ENCODE peak calls at places on chromosomes 16 and 17, in seven cellular contexts. B is H1, D is neuronal stem cell, L is IMR-90, I is mesendoderm, V is H9, Q is mesenchymal stem cell. A is an unnamed sample.

GRCh38 chr16:82011199-82011641 is at the start of gene SDR42E1:
- DNase-seq in L (no peak), V (no peak), I (peak; percentile 38), B (no peak), Q (no peak), D (no peak), A (no peak)

GRCh38 chr17:55723488-55723848 is 804 bp upstream of the TMEM100 start:
- DNase-seq in V (no peak), B (no peak), Q (no peak), D (no peak), L (no peak), I (no peak), A (no peak)

GRCh38 chr17:27581016-27581415 is 50.0 kb upstream of the LGALS9 start:
- DNase-seq in Q (no peak), I (no peak), L (no peak), B (no peak), D (no peak), V (no peak), A (no peak)

GRCh38 chr16:84312783-84313382 is 18.2 kb downstream of the WFDC1 start:
- DNase-seq in B (peak; percentile 58), V (peak; percentile 90), D (no peak), I (peak; percentile 62), Q (no peak), L (no peak), A (no peak)

GRCh38 chr17:17853811-17854527 is 17.2 kb upstream of the SREBF1 start:
- DNase-seq in D (no peak), Q (no peak), I (no peak), V (no peak), L (no peak), B (no peak), A (no peak)

GRCh38 chr16:68737046-68737729 is at the start of gene CDH1:
- DNase-seq in V (peak; percentile 98), B (peak; percentile 86), L (no peak), Q (no peak), I (peak; percentile 92), D (no peak), A (peak; percentile 83)

GRCh38 chr17:28643979-28644781 is 778 bp downstream of the BLTP2 start:
- DNase-seq in Q (peak; percentile 77), L (peak; percentile 55), D (peak; percentile 26), V (peak; percentile 68), I (peak; percentile 72), B (no peak), A (peak; percentile 77)

GRCh38 chr17:49964539-49965521 is 4.2 kb upstream of the DLX4 start:
- DNase-seq in D (no peak), I (peak; percentile 55), B (no peak), V (peak; percentile 88), L (no peak), Q (peak; percentile 17), A (no peak)

GRCh38 chr16:67259705-67260104 is 10.9 kb downstream of the SLC9A5 start:
- DNase-seq in L (no peak), V (peak; percentile 24), B (no peak), Q (no peak), D (no peak), I (no peak), A (no peak)

GRCh38 chr16:65624246-65624645 is 502.4 kb upstream of the CDH11 start:
- DNase-seq in B (no peak), V (no peak), Q (no peak), I (peak; percentile 19), D (no peak), L (no peak), A (no peak)

DNA sequence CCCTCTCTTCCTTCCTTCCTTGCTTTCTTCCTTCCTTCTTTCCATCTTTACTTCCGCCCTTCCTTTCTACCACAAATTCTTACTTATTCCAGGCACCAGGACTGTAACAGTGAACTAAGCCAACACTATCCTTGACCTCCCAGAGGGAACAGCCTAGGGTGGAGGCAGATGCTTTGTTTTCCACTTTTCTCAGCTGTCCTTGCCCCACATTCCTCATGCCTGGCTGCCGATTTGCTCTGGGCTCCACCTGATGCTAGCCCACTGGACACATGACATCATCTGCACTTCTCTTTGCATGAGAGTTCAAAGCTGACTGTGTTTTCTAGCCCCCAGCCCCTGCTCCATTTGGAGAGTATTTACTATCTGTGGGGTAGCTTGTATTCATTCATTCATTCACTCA is 283.0 kb downstream of the MAF start:
- DNase-seq in L (no peak), I (no peak), B (no peak), V (no peak), D (no peak), Q (no peak), A (no peak)
- H4K8ac ChIP-seq in L (no peak overlapping the region), I (no peak overlapping the region), B (no peak overlapping the region), V (no peak overlapping the region), D (no peak overlapping the region), Q (no peak overlapping the region), A (no peak overlapping the region)

GRCh38 chr17:61966201-61966600 is 38.4 kb upstream of the INTS2 start:
- DNase-seq in I (no peak), Q (no peak), L (no peak), B (no peak), D (no peak), V (no peak), A (no peak)
- H4K8ac ChIP-seq in I (no peak overlapping the region), Q (no peak overlapping the region), L (no peak overlapping the region), B (no peak overlapping the region), D (no peak overlapping the region), V (no peak overlapping the region), A (no peak overlapping the region)

GRCh38 chr16:88524973-88525662 is 45.1 kb upstream of the ZC3H18 start:
- DNase-seq in Q (no peak), I (no peak), L (no peak), V (no peak), D (no peak), B (no peak), A (no peak)
- H4K8ac ChIP-seq in Q (no peak overlapping the region), I (no peak overlapping the region), L (no peak overlapping the region), V (no peak overlapping the region), D (no peak overlapping the region), B (peak overlapping the region; percentile 14), A (no peak overlapping the region)

GRCh38 chr17:36463916-36464764 is 22.3 kb upstream of the ZNHIT3 start:
- DNase-seq in D (peak; percentile 92), V (peak; percentile 98), B (peak; percentile 69), I (peak; percentile 97), Q (peak; percentile 83), L (peak; percentile 67), A (peak; percentile 98)
- H4K8ac ChIP-seq in D (no peak overlapping the region), V (no peak overlapping the region), B (peak overlapping the region; percentile 73), I (no peak overlapping the region), Q (no peak overlapping the region), L (no peak overlapping the region), A (no peak overlapping the region)

DNA sequence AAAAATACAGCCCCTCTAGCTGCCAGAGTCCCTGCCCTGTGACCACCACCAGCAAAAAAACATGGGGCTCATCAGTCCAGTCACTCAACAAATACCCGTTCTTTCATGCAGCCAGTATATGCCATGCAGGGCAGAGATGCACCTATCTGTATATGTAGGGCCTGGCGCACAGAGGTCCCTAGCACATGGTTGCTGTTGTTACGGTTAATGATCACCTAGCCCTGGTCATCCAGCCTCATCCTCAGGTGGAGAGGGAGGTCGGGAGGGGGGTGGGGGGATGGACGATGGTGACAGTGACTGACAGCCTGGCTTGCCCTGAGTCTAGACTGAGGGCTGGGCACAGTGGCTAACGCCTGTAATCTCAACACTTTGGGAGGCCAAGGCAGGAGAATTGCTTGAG is 1.5 kb downstream of the SDR42E2 start:
- DNase-seq in I (no peak), V (no peak), D (no peak), Q (no peak), L (no peak), B (no peak), A (no peak)
- H4K8ac ChIP-seq in I (no peak overlapping the region), V (no peak overlapping the region), D (no peak overlapping the region), Q (no peak overlapping the region), L (no peak overlapping the region), B (no peak overlapping the region), A (no peak overlapping the region)

A was measured in trophoblast cell.